ENCODE peak calls at places on chromosomes 11 and 22, in nine cellular contexts. G is right lobe of liver, Z is mammary epithelial cell, U is Peyer's patch, R is neuronal stem cell, E is prostate gland, H is heart right ventricle, B is lower lobe of right lung, A is IMR-90. X is an unnamed sample.

GRCh38 chr11:86743223-86744118 is 56.9 kb upstream of the PRSS23 start:
- DNase-seq in H (no peak), E (no peak), G (no peak), A (peak; percentile 99), Z (peak; percentile 99), B (no peak), U (no peak), R (no peak), X (peak; percentile 87)

GRCh38 chr22:42623301-42623751 is 8.6 kb upstream of the POLDIP3 start:
- DNase-seq in Z (no peak), B (no peak), R (no peak), U (peak; percentile 77), H (no peak), G (no peak), E (no peak), A (no peak), X (no peak)

GRCh38 chr22:50165438-50166123 is 5.0 kb upstream of the PANX2 start:
- DNase-seq in B (no peak), Z (no peak), H (no peak), G (no peak), A (no peak), R (no peak), U (no peak), E (no peak), X (no peak)

GRCh38 chr11:2096919-2097301 is 42.3 kb downstream of the IGF2 start:
- DNase-seq in A (no peak), U (no peak), R (no peak), B (peak; percentile 39), H (no peak), E (no peak), G (no peak), Z (no peak), X (no peak)

GRCh38 chr22:45507798-45508197 is 5.1 kb downstream of the FBLN1 start:
- DNase-seq in G (no peak), R (no peak), E (no peak), B (no peak), H (no peak), Z (no peak), A (no peak), U (no peak), X (no peak)

GRCh38 chr11:75547617-75548054 is 14.4 kb upstream of the SERPINH1 start:
- DNase-seq in R (peak; percentile 82), H (peak; percentile 66), A (peak; percentile 65), U (peak; percentile 37), E (peak; percentile 48), G (peak; percentile 74), Z (no peak), B (peak; percentile 78), X (peak; percentile 69)

GRCh38 chr11:69409812-69410645 is 71.4 kb upstream of the LINC01488 start:
- DNase-seq in R (no peak), B (no peak), E (no peak), U (no peak), A (no peak), H (no peak), G (no peak), Z (no peak), X (no peak)

GRCh38 chr22:31846161-31847115 is 92.6 kb downstream of the DEPDC5 start:
- DNase-seq in U (no peak), R (no peak), A (peak; percentile 96), G (no peak), H (no peak), E (no peak), B (no peak), Z (no peak), X (no peak)

GRCh38 chr11:40797981-40798380 is 661.5 kb downstream of the LRRC4C start:
- DNase-seq in H (no peak), G (no peak), B (no peak), U (no peak), A (no peak), E (no peak), R (no peak), Z (peak; percentile 2), X (no peak)

GRCh38 chr11:114173836-114174235 is 114.3 kb downstream of the ZBTB16 start:
- DNase-seq in G (no peak), U (no peak), Z (no peak), E (no peak), H (no peak), A (no peak), R (no peak), B (no peak), X (no peak)

GRCh38 chr11:114171257-114172054 is 111.9 kb downstream of the ZBTB16 start:
- DNase-seq in U (no peak), Z (no peak), B (peak; percentile 86), G (peak; percentile 96), H (peak; percentile 89), A (no peak), E (no peak), R (no peak), X (peak; percentile 100)

GRCh38 chr11:114174712-114175495 is 115.4 kb downstream of the ZBTB16 start:
- DNase-seq in H (no peak), B (no peak), A (no peak), Z (no peak), G (no peak), E (no peak), U (no peak), R (no peak), X (no peak)

GRCh38 chr11:114172055-114172861 is 112.7 kb downstream of the ZBTB16 start:
- DNase-seq in A (no peak), U (no peak), H (no peak), B (no peak), G (peak; percentile 42), R (no peak), E (no peak), Z (no peak), X (no peak)

GRCh38 chr11:114172871-114173444 is 113.4 kb downstream of the ZBTB16 start:
- DNase-seq in A (no peak), Z (no peak), H (peak; percentile 67), U (no peak), B (no peak), G (no peak), R (no peak), E (no peak), X (no peak)
- H3K4me1 ChIP-seq in A (no peaks in the 10 kb centered on the region), Z (no peaks in the 10 kb centered on the region), H (peaks cover 99% of the 10 kb centered on the region), U (peaks cover 43% of the 10 kb centered on the region), B (peaks cover 99% of the 10 kb centered on the region), G (peaks cover 91% of the 10 kb centered on the region), R (peaks cover 38% of the 10 kb centered on the region), E (peaks cover 43% of the 10 kb centered on the region), X (peaks cover 99% of the 10 kb centered on the region)

DNA sequence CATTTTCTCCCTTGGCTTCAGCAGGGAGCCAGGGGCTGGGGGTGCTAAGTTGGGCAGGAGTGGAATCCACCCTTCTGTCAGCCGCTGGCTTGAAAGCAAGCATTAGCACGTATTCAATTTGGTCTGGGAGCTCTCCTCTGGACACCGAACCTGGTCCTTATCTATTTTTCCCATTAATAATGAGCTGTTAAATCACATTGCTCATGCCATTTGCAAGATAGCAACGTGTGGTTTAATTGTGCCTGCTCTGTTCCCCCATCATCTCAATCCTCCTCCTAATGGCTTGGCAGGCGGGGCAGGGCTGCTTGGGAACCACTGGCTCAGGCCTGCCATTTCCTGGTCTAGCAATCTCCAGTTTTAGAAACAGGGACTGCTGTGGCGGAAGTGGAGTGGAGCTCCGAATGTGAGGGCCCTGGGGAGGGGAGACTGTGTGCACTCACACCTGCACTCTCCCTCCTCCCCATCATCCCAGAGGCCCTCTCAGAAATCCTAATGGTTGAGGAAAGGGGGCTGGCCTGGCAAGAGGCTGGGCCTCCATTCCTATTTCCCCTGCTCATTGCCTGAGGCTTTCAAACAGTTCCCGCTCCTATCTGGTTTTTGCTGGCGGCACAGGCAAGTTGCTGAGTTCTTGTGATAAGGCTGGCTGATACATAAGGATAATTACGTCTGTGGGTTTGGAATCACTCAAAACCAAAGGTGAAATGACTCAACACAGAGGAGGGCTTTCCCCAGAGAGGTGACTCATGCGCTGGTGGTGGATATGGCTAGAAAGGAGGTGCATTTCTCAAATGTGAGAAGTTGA is 201.2 kb upstream of the E2F8 start:
- DNase-seq in Z (peak; percentile 97), A (peak; percentile 98), B (no peak), R (no peak), U (no peak), G (peak; percentile 61), H (peak; percentile 45), E (no peak), X (peak; percentile 66)
- H3K4me1 ChIP-seq in Z (peaks cover 24% of the 10 kb centered on the region), A (peaks cover 11% of the 10 kb centered on the region), B (peaks cover 13% of the 10 kb centered on the region), R (peaks cover 11% of the 10 kb centered on the region), U (no peaks in the 10 kb centered on the region), G (peaks cover 12% of the 10 kb centered on the region), H (peaks cover 16% of the 10 kb centered on the region), E (no peaks in the 10 kb centered on the region), X (no peaks in the 10 kb centered on the region)

GRCh38 chr11:111379500-111380136 is 543 bp upstream of the POU2AF1 start:
- DNase-seq in Z (no peak), E (no peak), B (no peak), G (no peak), U (peak; percentile 79), A (no peak), H (no peak), R (no peak), X (no peak)

GRCh38 chr11:111378185-111378772 is 796 bp downstream of the POU2AF1 start:
- DNase-seq in U (no peak), B (no peak), E (peak; percentile 42), R (no peak), A (no peak), G (no peak), Z (no peak), H (no peak), X (no peak)

GRCh38 chr11:111376453-111376871 is 2.6 kb downstream of the POU2AF1 start:
- DNase-seq in U (no peak), E (no peak), B (no peak), Z (peak; percentile 71), G (no peak), R (no peak), A (no peak), H (no peak), X (no peak)

GRCh38 chr11:111382451-111382850 is 3.4 kb upstream of the POU2AF1 start:
- DNase-seq in Z (no peak), R (no peak), A (no peak), G (no peak), U (no peak), H (no peak), E (no peak), B (no peak), X (no peak)

DNA sequence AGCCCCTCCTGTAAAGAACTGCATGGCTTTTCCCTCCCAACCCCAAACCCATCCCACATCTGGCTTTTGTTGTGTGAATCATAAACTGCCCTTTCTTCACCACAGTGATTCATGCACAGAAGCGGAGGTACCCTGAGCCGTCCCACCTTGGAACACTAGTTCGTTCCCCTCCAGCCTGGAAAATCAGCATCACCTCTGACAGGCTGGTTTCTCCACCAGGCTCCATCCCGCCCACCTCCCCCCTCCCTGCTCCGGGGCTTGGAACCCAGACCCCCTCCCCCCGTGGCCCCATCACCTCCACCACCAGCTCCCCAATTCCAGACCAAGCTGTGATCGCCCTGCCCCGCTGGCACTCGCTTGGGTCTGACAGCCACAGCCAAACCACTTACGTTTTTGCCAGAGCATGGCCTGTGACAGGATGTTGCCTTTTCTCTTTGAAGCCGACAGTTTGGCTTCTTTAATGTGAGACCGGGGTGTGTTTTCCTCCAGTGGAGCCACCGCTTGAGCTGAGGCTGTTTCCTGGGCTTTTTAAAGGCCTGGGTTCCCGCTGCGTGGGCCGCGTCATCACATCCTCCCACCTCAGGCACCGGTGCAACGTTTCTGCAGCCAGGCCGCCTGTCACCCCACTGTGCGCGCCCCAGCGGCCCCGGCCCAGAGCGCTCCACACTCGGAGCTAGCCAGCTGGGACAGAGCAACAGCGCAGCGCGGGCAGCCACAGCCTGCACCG is at the start of gene POU2AF1:
- DNase-seq in G (no peak), E (no peak), Z (peak; percentile 80), B (no peak), U (peak; percentile 92), A (peak; percentile 43), H (no peak), R (no peak), X (no peak)
- H3K4me1 ChIP-seq in G (no peaks in the 10 kb centered on the region), E (no peaks in the 10 kb centered on the region), Z (peaks cover 24% of the 10 kb centered on the region), B (no peaks in the 10 kb centered on the region), U (no peaks in the 10 kb centered on the region), A (peaks cover 1% of the 10 kb centered on the region), H (peaks cover 10% of the 10 kb centered on the region), R (no peaks in the 10 kb centered on the region), X (no peaks in the 10 kb centered on the region)

GRCh38 chr22:20264614-20265452 is 3.3 kb downstream of the RTN4R start:
- DNase-seq in H (no peak), R (no peak), B (no peak), E (no peak), A (no peak), U (no peak), Z (no peak), G (no peak), X (no peak)
- H3K4me1 ChIP-seq in H (peaks cover 14% of the 10 kb centered on the region), R (peaks cover 24% of the 10 kb centered on the region), B (peaks cover 9% of the 10 kb centered on the region), E (no peaks in the 10 kb centered on the region), A (no peaks in the 10 kb centered on the region), U (no peaks in the 10 kb centered on the region), Z (peaks cover 6% of the 10 kb centered on the region), G (peaks cover 5% of the 10 kb centered on the region), X (peaks cover 7% of the 10 kb centered on the region)

X was measured in adrenal gland.